ENCODE peak calls at places on chromosome 2, in five cellular contexts. D is fibroblast of lung, Q is cardiac muscle cell, R is colonic mucosa, T is fibroblast of the aortic adventitia. K is an unnamed sample.

GRCh38 chr2:57291209-57291608 is 755.4 kb upstream of the VRK2 start:
- DNase-seq in D (no peak), Q (no peak), R (no peak), T (no peak), K (no peak)

GRCh38 chr2:209579236-209579749 is 155.4 kb downstream of the MAP2 start:
- DNase-seq in D (peak; percentile 46), Q (peak; percentile 48), R (no peak), T (peak; percentile 35), K (no peak)

GRCh38 chr2:14501061-14501460 is 131.5 kb upstream of the LRATD1 start:
- DNase-seq in D (no peak), Q (no peak), R (no peak), T (no peak), K (no peak)

GRCh38 chr2:86342488-86342887 is 5.1 kb upstream of the REEP1 start:
- DNase-seq in D (no peak), Q (no peak), R (no peak), T (no peak), K (no peak)

GRCh38 chr2:102505290-102505689 is 32.3 kb downstream of the SLC9A4 start:
- DNase-seq in D (no peak), Q (no peak), R (peak; percentile 73), T (no peak), K (no peak)

GRCh38 chr2:105403785-105404698 is 5.2 kb upstream of the FHL2 start:
- DNase-seq in D (peak; percentile 99), Q (peak; percentile 74), R (peak; percentile 71), T (peak; percentile 90), K (peak; percentile 98)

GRCh38 chr2:111244864-111245263 is 124.2 kb downstream of the BCL2L11 start:
- DNase-seq in D (no peak), Q (no peak), R (no peak), T (no peak), K (no peak)

GRCh38 chr2:19746611-19747309 is 155.0 kb downstream of the TTC32 start:
- DNase-seq in D (no peak), Q (peak; percentile 57), R (no peak), T (peak; percentile 17), K (peak; percentile 18)

GRCh38 chr2:26754972-26755670 is 9.0 kb upstream of the SLC35F6 start:
- DNase-seq in D (no peak), Q (no peak), R (no peak), T (no peak), K (no peak)

GRCh38 chr2:89837962-89838625 is 1146.6 kb downstream of the RPIA start:
- DNase-seq in D (no peak), Q (no peak), R (no peak), T (no peak), K (no peak)

GRCh38 chr2:30662268-30663131 is 144.7 kb downstream of the CAPN13 start:
- DNase-seq in D (peak; percentile 84), Q (no peak), R (peak; percentile 44), T (peak; percentile 32), K (no peak)

GRCh38 chr2:123303735-123304134 is 721.4 kb upstream of the CNTNAP5 start:
- DNase-seq in D (no peak), Q (peak; percentile 17), R (no peak), T (no peak), K (no peak)

GRCh38 chr2:8644605-8645175 is 37.2 kb upstream of the ID2 start:
- DNase-seq in D (no peak), Q (peak; percentile 72), R (peak; percentile 37), T (no peak), K (peak; percentile 18)
- TF ChIP-seq CTCF in D (no peak), Q (peak; percentile 46), R (no peak), T (no peak), K (no peak)

GRCh38 chr2:67079729-67080128 is 317.4 kb upstream of the ETAA1 start:
- DNase-seq in D (no peak), Q (no peak), R (no peak), T (no peak), K (no peak)
- TF ChIP-seq CTCF in D (no peak), Q (no peak), R (no peak), T (no peak), K (no peak)

DNA sequence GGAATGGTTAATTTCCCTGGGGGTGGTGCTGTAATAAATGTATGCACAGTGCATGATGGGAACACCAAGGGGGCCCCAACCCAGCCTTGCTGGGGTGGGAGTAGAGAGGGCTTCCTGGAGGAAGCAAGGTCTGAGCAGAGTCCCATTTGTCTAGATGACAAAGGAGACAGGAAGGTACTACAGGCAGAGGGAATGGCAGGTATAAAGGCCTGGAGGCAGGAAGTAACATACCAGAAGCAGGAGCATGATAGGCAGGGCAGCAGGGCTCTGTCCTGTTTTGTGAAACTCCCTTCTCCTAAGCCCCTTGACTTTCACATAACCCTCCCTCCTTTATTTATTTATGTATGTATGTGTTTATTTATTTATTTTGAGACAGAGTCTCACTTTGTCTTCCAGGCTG is 3.9 kb downstream of the GMPPA start:
- DNase-seq in D (no peak), Q (no peak), R (no peak), T (no peak), K (no peak)
- TF ChIP-seq CTCF in D (no peak), Q (no peak), R (no peak), T (no peak), K (no peak)

DNA sequence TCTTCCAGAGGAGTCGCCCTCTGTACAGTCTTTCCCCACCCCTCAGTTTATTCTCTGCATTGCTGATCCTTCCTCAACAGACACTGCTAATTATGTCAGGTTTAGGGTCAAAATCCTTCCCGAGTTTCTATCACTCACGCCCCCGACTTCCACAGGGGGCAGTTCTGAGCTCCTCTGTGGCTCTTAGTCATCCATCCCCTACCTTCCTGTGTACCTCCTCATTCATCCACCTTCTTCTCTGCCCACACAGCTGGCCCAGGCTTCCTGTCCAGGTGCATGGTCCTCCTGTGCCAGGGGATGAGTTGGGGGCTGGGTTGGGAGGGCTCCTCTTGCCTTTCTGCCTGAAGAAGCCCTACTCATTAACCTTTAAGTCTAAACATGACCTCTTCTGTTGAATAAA is 202.9 kb downstream of the ARL4C start:
- DNase-seq in D (no peak), Q (no peak), R (no peak), T (no peak), K (peak; percentile 19)
- TF ChIP-seq CTCF in D (no peak), Q (peak; percentile 9), R (no peak), T (no peak), K (no peak)

GRCh38 chr2:232339121-232340081 is 39.1 kb upstream of the ALPP start:
- DNase-seq in D (no peak), Q (no peak), R (no peak), T (no peak), K (no peak)
- TF ChIP-seq CTCF in D (no peak), Q (peak; percentile 14), R (no peak), T (no peak), K (no peak)

GRCh38 chr2:231146656-231147055 is 21.8 kb upstream of the HTR2B start:
- DNase-seq in D (no peak), Q (no peak), R (no peak), T (no peak), K (no peak)
- TF ChIP-seq CTCF in D (no peak), Q (no peak), R (no peak), T (no peak), K (no peak)

GRCh38 chr2:108958632-108959341 is 30.2 kb downstream of the EDAR start:
- DNase-seq in D (no peak), Q (no peak), R (no peak), T (no peak), K (no peak)

GRCh38 chr2:108958002-108958401 is 31.0 kb downstream of the EDAR start:
- DNase-seq in D (no peak), Q (no peak), R (peak; percentile 76), T (no peak), K (no peak)

GRCh38 chr2:108963057-108963456 is 26.0 kb downstream of the EDAR start:
- DNase-seq in D (no peak), Q (no peak), R (no peak), T (no peak), K (no peak)

GRCh38 chr2:108959401-108959800 is 29.6 kb downstream of the EDAR start:
- DNase-seq in D (no peak), Q (no peak), R (no peak), T (peak; percentile 40), K (peak; percentile 62)

DNA sequence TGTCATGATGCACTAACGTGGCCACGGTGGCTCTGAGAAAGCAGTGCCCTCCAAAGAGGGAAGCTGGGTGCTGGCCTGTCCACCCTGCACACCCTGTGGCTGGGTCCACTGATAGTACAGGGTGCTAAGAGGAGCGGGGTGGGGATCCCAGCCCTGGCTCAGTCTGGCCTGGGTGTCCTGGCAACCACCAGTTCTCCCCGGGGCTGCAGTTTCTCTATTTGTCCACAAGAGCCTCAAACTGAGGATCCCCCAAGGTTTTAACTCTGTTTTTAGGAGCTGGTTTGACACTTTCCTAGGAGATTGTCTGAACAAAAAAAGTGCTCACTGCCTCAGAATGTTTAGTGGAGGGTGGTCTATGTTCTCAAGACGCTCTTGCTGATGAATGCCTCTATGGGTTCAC is 29.0 kb downstream of the EDAR start:
- DNase-seq in D (no peak), Q (no peak), R (no peak), T (no peak), K (peak; percentile 16)
- TF ChIP-seq CTCF in D (peak; percentile 11), Q (peak; percentile 21), R (no peak), T (peak; percentile 22), K (no peak)

K was measured in MCF 10A.